ENCODE peak calls at places on chromosome 3, in eight cellular contexts. H, P, F, J, L, C, D and I are unnamed samples.

GRCh38 chr3:158233791-158234190 is 123.9 kb downstream of the RSRC1 start:
- DNase-seq in D (no peak), C (no peak), H (no peak), L (no peak), F (no peak), P (no peak), J (no peak), I (no peak)

GRCh38 chr3:52121459-52121795 is 32.8 kb downstream of the POC1A start:
- DNase-seq in F (no peak), C (no peak), J (no peak), P (no peak), D (peak; percentile 32), H (no peak), L (no peak), I (no peak)

GRCh38 chr3:11532865-11533490 is 110.7 kb downstream of the VGLL4 start:
- DNase-seq in H (no peak), C (no peak), L (no peak), F (no peak), P (no peak), J (no peak), D (peak; percentile 49), I (no peak)

GRCh38 chr3:24506966-24507775 is 12.5 kb upstream of the THRB start:
- DNase-seq in L (no peak), J (no peak), C (peak; percentile 53), H (no peak), D (no peak), P (no peak), F (no peak), I (no peak)

GRCh38 chr3:134791992-134792391 is 3.1 kb upstream of the EPHB1 start:
- DNase-seq in L (no peak), J (no peak), D (no peak), C (no peak), P (no peak), F (no peak), H (no peak), I (no peak)

GRCh38 chr3:16309558-16309957 is 44.5 kb downstream of the OXNAD1 start:
- DNase-seq in F (no peak), P (no peak), D (peak; percentile 64), H (peak; percentile 57), L (peak; percentile 50), J (no peak), C (peak; percentile 40), I (no peak)

GRCh38 chr3:65855370-65856100 is 183.2 kb downstream of the MAGI1 start:
- DNase-seq in L (peak; percentile 74), H (no peak), P (no peak), D (peak; percentile 50), C (peak; percentile 62), F (no peak), J (no peak), I (peak; percentile 55)

GRCh38 chr3:171018151-171018935 is 8.2 kb downstream of the SLC2A2 start:
- DNase-seq in C (no peak), L (peak; percentile 8), H (no peak), P (no peak), F (no peak), D (no peak), J (no peak), I (no peak)

GRCh38 chr3:54781728-54782127 is 146.1 kb downstream of the LRTM1 start:
- DNase-seq in D (no peak), J (no peak), F (no peak), C (no peak), H (no peak), P (no peak), L (no peak), I (no peak)

GRCh38 chr3:135513106-135514063 is 452.1 kb upstream of the PPP2R3A start:
- DNase-seq in L (peak; percentile 73), P (no peak), D (peak; percentile 6), C (peak; percentile 81), H (no peak), J (peak; percentile 20), F (no peak), I (peak; percentile 50)

GRCh38 chr3:111128884-111129283 is 57.3 kb downstream of the NECTIN3 start:
- DNase-seq in C (no peak), L (peak; percentile 7), H (no peak), P (no peak), J (no peak), F (no peak), D (no peak), I (no peak)

GRCh38 chr3:87771338-87772059 is 287.3 kb downstream of the CGGBP1 start:
- DNase-seq in F (peak; percentile 9), C (no peak), L (peak; percentile 33), D (peak; percentile 30), P (no peak), J (no peak), H (no peak), I (peak; percentile 10)

GRCh38 chr3:195133462-195133861 is 137.5 kb downstream of the XXYLT1 start:
- DNase-seq in C (peak; percentile 62), J (peak; percentile 88), D (peak; percentile 87), P (no peak), H (peak; percentile 48), L (no peak), F (peak; percentile 17), I (no peak)

GRCh38 chr3:140050977-140051957 is 116.3 kb downstream of the CLSTN2 start:
- DNase-seq in C (no peak), D (no peak), P (no peak), F (no peak), J (no peak), L (no peak), H (no peak), I (peak; percentile 36)

GRCh38 chr3:64686446-64686908 is 1.3 kb downstream of the ADAMTS9 start:
- DNase-seq in J (no peak), P (no peak), F (no peak), H (no peak), C (peak; percentile 67), L (peak; percentile 26), D (no peak), I (no peak)

GRCh38 chr3:15204005-15204404 is 2.0 kb upstream of the CAPN7 start:
- DNase-seq in P (no peak), D (no peak), J (no peak), L (peak; percentile 48), C (peak; percentile 28), H (no peak), F (no peak), I (no peak)

GRCh38 chr3:144652573-144652972 is 681.0 kb downstream of the DIPK2A start:
- DNase-seq in J (peak; percentile 34), P (no peak), C (peak; percentile 83), H (no peak), L (no peak), F (no peak), D (peak; percentile 74), I (no peak)

GRCh38 chr3:196115678-196116083 is 33.8 kb upstream of the TFRC start:
- DNase-seq in F (no peak), H (no peak), L (no peak), C (no peak), P (no peak), D (no peak), J (no peak), I (no peak)

GRCh38 chr3:171967137-171967783 is 72.1 kb upstream of the FNDC3B start:
- DNase-seq in J (peak; percentile 88), C (peak; percentile 85), H (no peak), F (no peak), P (no peak), L (peak; percentile 91), D (peak; percentile 88), I (peak; percentile 58)

GRCh38 chr3:72284485-72284884 is 499.5 kb upstream of the PROK2 start:
- DNase-seq in C (no peak), L (no peak), J (no peak), D (no peak), H (no peak), P (no peak), F (no peak), I (no peak)

GRCh38 chr3:146189519-146190173 is 28.7 kb upstream of the PLOD2 start:
- DNase-seq in J (peak; percentile 19), D (peak; percentile 74), H (no peak), P (no peak), F (no peak), L (peak; percentile 65), C (no peak), I (no peak)

GRCh38 chr3:48514431-48515227 is 10.7 kb upstream of the SHISA5 start:
- DNase-seq in L (no peak), D (no peak), J (no peak), C (no peak), P (no peak), H (no peak), F (no peak), I (no peak)

GRCh38 chr3:1529666-1530065 is 436.8 kb downstream of the CNTN6 start:
- DNase-seq in H (no peak), P (no peak), F (no peak), C (no peak), J (no peak), D (no peak), L (no peak), I (no peak)

GRCh38 chr3:37072892-37073291 is 79.6 kb downstream of the MLH1 start:
- DNase-seq in F (no peak), D (peak; percentile 89), P (no peak), J (peak; percentile 31), H (no peak), L (peak; percentile 87), C (peak; percentile 75), I (peak; percentile 76)

GRCh38 chr3:184209146-184209923 is 20.1 kb upstream of the VWA5B2 start:
- DNase-seq in P (no peak), L (no peak), H (no peak), J (no peak), D (peak; percentile 17), F (no peak), C (no peak), I (no peak)

GRCh38 chr3:153626158-153626557 is 464.1 kb downstream of the RAP2B start:
- DNase-seq in H (no peak), L (no peak), J (no peak), F (no peak), P (no peak), D (no peak), C (no peak), I (no peak)

GRCh38 chr3:54131026-54131605 is 8.8 kb downstream of the CACNA2D3 start:
- DNase-seq in P (no peak), L (no peak), H (no peak), C (no peak), D (no peak), J (no peak), F (no peak), I (no peak)

GRCh38 chr3:44236485-44236908 is 5.2 kb upstream of the TOPAZ1 start:
- DNase-seq in H (no peak), P (no peak), C (no peak), L (no peak), J (no peak), D (no peak), F (no peak), I (no peak)

GRCh38 chr3:155377861-155378260 is 84.4 kb upstream of the STRIT1 start:
- DNase-seq in L (no peak), C (no peak), F (no peak), H (no peak), J (no peak), P (no peak), D (no peak), I (no peak)

GRCh38 chr3:117528688-117529087 is 819.1 kb downstream of the TUSC7 start:
- DNase-seq in P (no peak), F (no peak), C (no peak), H (no peak), J (no peak), D (no peak), L (no peak), I (no peak)